ENCODE peak calls at places on chromosome 17, in five cellular contexts. S is adrenal gland, P is stomach, J is ovary, N is right lobe of liver. W is an unnamed sample. For H3K36me3, the result is how much of the 10 kb centered on the place peaks cover.

GRCh38 chr17:7177954-7178477 is 1.2 kb downstream of the ASGR1 start:
- DNase-seq in S (no peak), P (no peak), J (no peak), N (peak), W (no peak)

GRCh38 chr17:21193031-21193430 is 20.9 kb downstream of the TMEM11 start:
- DNase-seq in S (no peak), P (no peak), J (no peak), N (no peak), W (no peak)

GRCh38 chr17:76351526-76352071 is 2.1 kb downstream of the PRPSAP1 start:
- DNase-seq in S (no peak), P (no peak), J (no peak), N (no peak), W (no peak)

GRCh38 chr17:79304907-79305306 is 230.3 kb downstream of the ENGASE start:
- DNase-seq in S (no peak), P (no peak), J (no peak), N (no peak), W (no peak)

GRCh38 chr17:44901323-44901965 is 2.2 kb upstream of the EFTUD2 start:
- DNase-seq in S (peak), P (no peak), J (no peak), N (no peak), W (no peak)

GRCh38 chr17:81401727-81402529 is 6.7 kb downstream of the BAHCC1 start:
- DNase-seq in S (peak), P (no peak), J (no peak), N (no peak), W (no peak)

GRCh38 chr17:31490019-31490383 is 98.5 kb downstream of the RAB11FIP4 start:
- DNase-seq in S (no peak), P (no peak), J (no peak), N (no peak), W (no peak)

GRCh38 chr17:76909971-76910760 is 42.0 kb downstream of the MGAT5B start:
- DNase-seq in S (peak), P (peak), J (peak), N (peak), W (peak)

GRCh38 chr17:74447628-74448159 is 15.8 kb downstream of the GPRC5C start:
- DNase-seq in S (no peak), P (no peak), J (no peak), N (peak), W (no peak)

GRCh38 chr17:48878920-48879898 is 13.4 kb upstream of the ATP5MC1 start:
- DNase-seq in S (peak), P (peak), J (no peak), N (no peak), W (peak)

GRCh38 chr17:8935194-8935593 is 30.3 kb downstream of the PIK3R5 start:
- DNase-seq in S (peak), P (no peak), J (no peak), N (no peak), W (no peak)

GRCh38 chr17:41500131-41500911 is 5.1 kb downstream of the KRT13 start:
- DNase-seq in S (no peak), P (no peak), J (no peak), N (no peak), W (no peak)

GRCh38 chr17:62109378-62109902 is 44.4 kb upstream of the MED13 start:
- DNase-seq in S (peak), P (peak), J (no peak), N (peak), W (no peak)

GRCh38 chr17:68301438-68301959 is 10.2 kb downstream of the ARSG start:
- DNase-seq in S (no peak), P (no peak), J (no peak), N (no peak), W (no peak)

GRCh38 chr17:43564080-43564594 is 18.0 kb upstream of the ETV4 start:
- DNase-seq in S (no peak), P (no peak), J (no peak), N (no peak), W (no peak)

GRCh38 chr17:19410875-19411291 is at the start of gene RNF112:
- DNase-seq in S (peak), P (no peak), J (no peak), N (no peak), W (no peak)

GRCh38 chr17:75507712-75508111 is 7.6 kb downstream of the CASKIN2 start:
- DNase-seq in S (no peak), P (no peak), J (no peak), N (no peak), W (no peak)

GRCh38 chr17:32625971-32626370 is 139.2 kb downstream of the CDK5R1 start:
- DNase-seq in S (no peak), P (peak), J (no peak), N (no peak), W (no peak)

DNA sequence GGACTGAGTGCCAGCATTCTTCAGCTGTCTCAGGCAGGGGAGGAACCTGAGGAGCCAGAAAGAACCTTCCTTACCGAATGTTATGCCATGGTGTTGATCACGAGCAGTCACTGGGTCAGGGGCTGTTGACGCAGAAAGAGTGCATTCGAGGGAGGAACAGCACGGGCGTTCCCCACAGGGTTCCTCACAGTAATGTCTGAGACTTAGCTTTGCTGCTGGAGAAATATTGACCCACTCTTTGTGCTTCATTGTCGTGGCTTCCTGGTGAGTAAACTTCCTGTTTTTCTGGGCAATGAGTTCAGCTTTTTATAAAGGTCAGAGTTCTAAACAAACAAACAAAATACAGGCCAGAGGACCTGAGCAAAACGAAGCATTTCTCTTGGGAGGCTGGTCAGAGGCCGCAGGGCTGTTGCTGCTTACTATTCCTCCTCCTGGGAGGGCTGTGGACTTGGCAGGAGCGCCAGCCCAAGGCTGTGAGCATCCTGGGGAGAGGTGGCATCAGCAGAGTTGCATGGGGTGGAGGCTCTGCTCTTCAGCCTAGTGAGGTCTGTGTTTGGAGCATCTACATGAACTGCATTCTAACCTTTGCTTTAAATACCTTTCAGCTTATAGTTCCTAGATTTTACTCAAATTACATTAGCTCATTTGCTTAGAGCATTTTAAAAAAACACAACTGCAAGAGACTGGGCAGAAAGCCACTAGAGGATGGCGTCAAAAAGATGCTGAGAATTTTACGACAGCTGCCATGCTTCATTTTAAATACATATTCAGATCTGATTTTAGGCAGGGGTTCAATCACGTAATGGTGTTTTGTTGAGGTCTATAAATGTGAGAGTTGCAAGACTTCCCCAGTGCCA is 143.0 kb upstream of the CACNG5 start:
- DNase-seq in S (peak), P (no peak), J (no peak), N (peak), W (no peak)
- TF ChIP-seq POLR2A in S (no peak), P (no peak), J (no peak), N (no peak), W (no peak)

DNA sequence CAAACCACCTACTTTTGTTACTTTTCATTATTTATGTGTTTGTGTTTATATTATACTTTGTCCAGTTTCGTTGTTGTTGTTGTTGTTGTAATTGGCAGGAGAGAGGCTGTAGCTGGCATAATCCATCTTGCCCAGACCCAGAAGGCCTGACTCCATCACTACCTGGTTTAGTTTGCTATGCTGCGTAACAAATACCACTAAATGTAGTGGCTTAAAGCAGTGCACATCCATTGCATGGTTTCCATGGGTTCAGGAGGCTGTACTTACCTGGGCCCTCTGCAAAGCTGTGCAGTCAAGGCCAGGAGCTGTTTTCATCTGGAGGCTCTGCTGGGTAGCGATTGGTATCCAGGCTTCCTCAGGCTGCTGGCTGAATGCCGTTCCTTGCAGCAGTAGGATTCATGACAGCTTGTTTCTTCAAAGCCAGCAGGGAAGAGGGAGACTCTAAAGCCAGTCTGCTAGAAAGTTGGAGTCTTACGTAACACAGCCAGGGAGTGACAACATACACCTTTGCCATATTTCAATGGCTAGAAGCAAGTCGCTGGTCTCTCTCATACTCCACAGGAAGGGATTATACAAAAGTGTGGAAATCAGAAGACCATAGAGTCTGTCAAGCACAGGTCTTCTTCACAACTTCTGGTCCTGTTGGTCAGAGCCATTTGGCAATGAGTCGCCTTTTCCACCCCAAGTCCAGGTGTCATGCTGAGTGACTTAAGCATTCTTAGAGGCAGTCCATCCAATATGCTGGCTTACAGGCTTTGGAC is 41.1 kb downstream of the TNRC6C start:
- DNase-seq in S (no peak), P (no peak), J (no peak), N (no peak), W (no peak)
- H3K36me3 ChIP-seq in S (under half), P (under half), J (under half), N (under half), W (under half)

GRCh38 chr17:416293-417206 is 63.9 kb upstream of the RPH3AL start:
- DNase-seq in S (no peak), P (peak), J (no peak), N (no peak), W (no peak)
- TF ChIP-seq POLR2A in S (no peak), P (no peak), J (no peak), N (no peak), W (no peak)

GRCh38 chr17:63332286-63332685 is 113.8 kb downstream of the CYB561 start:
- DNase-seq in S (no peak), P (no peak), J (no peak), N (no peak), W (no peak)
- H3K36me3 ChIP-seq in S (under half), P (under half), J (under half), N (under half), W (under half)